ENCODE peak calls at places on chromosomes 1 and 21, in six cellular contexts. T is EH; U is activated T-cell treated with anti-CD3 and anti-CD28 coated beads for 24 hours; X is amniotic stem cell; J is effector CD4-positive, alpha-beta T cell; N is GM13977. W is an unnamed sample.
A peak's percentile ranks its signal among the peaks of the same experiment; 100 is the strongest.

GRCh38 chr1:50156241-50157010 is 47.7 kb downstream of the ELAVL4 start:
- DNase-seq in N (no peak), X (no peak), J (no peak), U (no peak), T (no peak), W (no peak)

GRCh38 chr1:50836117-50836516 is 124.0 kb downstream of the FAF1 start:
- DNase-seq in N (no peak), J (no peak), X (no peak), U (no peak), T (no peak), W (no peak)

GRCh38 chr1:53739109-53739681 is at the start of gene GLIS1:
- DNase-seq in U (peak; percentile 52), X (peak; percentile 71), J (no peak), T (peak; percentile 91), N (peak; percentile 98), W (peak; percentile 50)

GRCh38 chr1:36187800-36188593 is 32.0 kb downstream of the MAP7D1 start:
- DNase-seq in N (peak; percentile 86), X (peak; percentile 86), J (peak; percentile 76), U (peak; percentile 65), T (peak; percentile 94), W (peak; percentile 74)

GRCh38 chr1:167221804-167222610 is 1.3 kb downstream of the POU2F1 start:
- DNase-seq in T (peak; percentile 74), N (peak; percentile 63), X (no peak), U (peak; percentile 62), J (peak; percentile 64), W (peak; percentile 80)

GRCh38 chr1:230112131-230112701 is 45.2 kb downstream of the GALNT2 start:
- DNase-seq in N (no peak), X (no peak), U (no peak), T (no peak), J (no peak), W (peak; percentile 33)

GRCh38 chr1:38724160-38725131 is 135.1 kb downstream of the RRAGC start:
- DNase-seq in N (no peak), T (no peak), J (no peak), X (no peak), U (no peak), W (no peak)

GRCh38 chr21:18468775-18469174 is 65.2 kb upstream of the TMPRSS15 start:
- DNase-seq in X (no peak), N (no peak), J (no peak), U (no peak), T (no peak), W (peak; percentile 4)

GRCh38 chr1:20494609-20495311 is 8.8 kb upstream of the CAMK2N1 start:
- DNase-seq in T (peak; percentile 92), U (no peak), N (no peak), X (peak; percentile 42), J (no peak), W (no peak)

GRCh38 chr1:223230161-223230881 is 87.3 kb upstream of the TLR5 start:
- DNase-seq in U (no peak), J (no peak), X (peak; percentile 37), T (peak; percentile 91), N (no peak), W (no peak)

GRCh38 chr1:112522621-112523020 is 13.9 kb downstream of the WNT2B start:
- DNase-seq in U (no peak), X (peak; percentile 77), J (no peak), N (no peak), T (peak; percentile 96), W (no peak)

GRCh38 chr1:179995576-179995975 is 41.0 kb downstream of the CEP350 start:
- DNase-seq in J (no peak), U (no peak), T (no peak), N (no peak), X (no peak), W (no peak)